ENCODE peak calls at places on chromosome 12, in seven cellular contexts. U is iris pigment epithelial cell; R is A549; F is effector memory CD4-positive, alpha-beta T cell; A is D341Med; O is activated naive CD8-positive, alpha-beta T cell treated with anti-CD3 and anti-CD28 coated beads, Interleukin-2, amount 50 U/mL, for 24 hours; W is GM12892. B is an unnamed sample.

GRCh38 chr12:88725592-88726143 is 145.4 kb upstream of the KITLG start:
- DNase-seq in U (no peak), R (no peak), F (no peak), A (no peak), O (no peak), W (no peak), B (no peak)

GRCh38 chr12:29581641-29582040 is 84.2 kb upstream of the OVCH1 start:
- DNase-seq in U (peak), R (no peak), F (no peak), A (no peak), O (no peak), W (no peak), B (no peak)

GRCh38 chr12:54660320-54660962 is 12.3 kb upstream of the DCD start:
- DNase-seq in U (no peak), R (no peak), F (no peak), A (no peak), O (no peak), W (no peak), B (no peak)

GRCh38 chr12:46915861-46916260 is 90.1 kb upstream of the SLC38A4 start:
- DNase-seq in U (peak), R (peak), F (no peak), A (no peak), O (no peak), W (no peak), B (no peak)

GRCh38 chr12:23949212-23950010 is at the start of gene SOX5:
- DNase-seq in U (peak), R (peak), F (no peak), A (peak), O (no peak), W (no peak), B (no peak)

GRCh38 chr12:4002601-4003000 is 129.4 kb upstream of the PARP11 start:
- DNase-seq in U (no peak), R (no peak), F (no peak), A (no peak), O (no peak), W (no peak), B (no peak)

GRCh38 chr12:109714141-109714912 is 702 bp downstream of the FAM222A start:
- DNase-seq in U (peak), R (peak), F (peak), A (peak), O (peak), W (peak), B (peak)

GRCh38 chr12:85865905-85866304 is 8.2 kb upstream of the NTS start:
- DNase-seq in U (no peak), R (no peak), F (no peak), A (peak), O (no peak), W (no peak), B (no peak)

GRCh38 chr12:49796606-49797451 is 31.4 kb downstream of the NCKAP5L start:
- DNase-seq in U (no peak), R (no peak), F (no peak), A (peak), O (no peak), W (no peak), B (no peak)

GRCh38 chr12:89351489-89352241 is 636 bp downstream of the DUSP6 start:
- DNase-seq in U (no peak), R (peak), F (peak), A (peak), O (peak), W (no peak), B (peak)

GRCh38 chr12:52873832-52874572 is 25.2 kb upstream of the KRT78 start:
- DNase-seq in U (peak), R (peak), F (peak), A (peak), O (peak), W (peak), B (peak)

GRCh38 chr12:107731376-107731775 is 29.6 kb downstream of the PRDM4 start:
- DNase-seq in U (peak), R (no peak), F (no peak), A (no peak), O (no peak), W (no peak), B (no peak)

GRCh38 chr12:129868566-129868965 is 35.3 kb downstream of the TMEM132D start:
- DNase-seq in U (no peak), R (no peak), F (no peak), A (no peak), O (no peak), W (no peak), B (no peak)

GRCh38 chr12:83122623-83122934 is 435.9 kb downstream of the TMTC2 start:
- DNase-seq in U (no peak), R (no peak), F (no peak), A (no peak), O (no peak), W (no peak), B (no peak)

GRCh38 chr12:91717804-91718203 is 427.8 kb downstream of the BTG1 start:
- DNase-seq in U (peak), R (no peak), F (no peak), A (no peak), O (no peak), W (no peak), B (no peak)

GRCh38 chr12:7731499-7731898 is 15.7 kb downstream of the CLEC4C start:
- DNase-seq in U (no peak), R (no peak), F (no peak), A (no peak), O (no peak), W (no peak), B (no peak)

GRCh38 chr12:117030187-117030896 is 68.9 kb downstream of the TESC start:
- DNase-seq in U (no peak), R (no peak), F (no peak), A (no peak), O (no peak), W (no peak), B (no peak)

GRCh38 chr12:102120564-102120873 is 536 bp downstream of the PARPBP start:
- DNase-seq in U (no peak), R (no peak), F (no peak), A (no peak), O (no peak), W (no peak), B (no peak)

GRCh38 chr12:71014180-71014785 is 93.7 kb upstream of the PTPRR start:
- DNase-seq in U (peak), R (peak), F (no peak), A (peak), O (no peak), W (no peak), B (no peak)

GRCh38 chr12:19689226-19689625 is 249.9 kb downstream of the AEBP2 start:
- DNase-seq in U (no peak), R (no peak), F (no peak), A (no peak), O (no peak), W (no peak), B (no peak)

GRCh38 chr12:9662488-9662887 is 7.0 kb upstream of the CLEC2D start:
- DNase-seq in U (no peak), R (no peak), F (no peak), A (no peak), O (no peak), W (no peak), B (no peak)

GRCh38 chr12:130626601-130627000 is 89.5 kb downstream of the RIMBP2 start:
- DNase-seq in U (no peak), R (no peak), F (no peak), A (no peak), O (no peak), W (no peak), B (no peak)

GRCh38 chr12:14691560-14691959 is 4.8 kb downstream of the GUCY2C start:
- DNase-seq in U (no peak), R (no peak), F (no peak), A (no peak), O (no peak), W (no peak), B (no peak)

GRCh38 chr12:53320352-53321195 is 836 bp downstream of the AAAS start:
- DNase-seq in U (no peak), R (no peak), F (no peak), A (no peak), O (no peak), W (no peak), B (no peak)

GRCh38 chr12:2294651-2295475 is 242.1 kb downstream of the CACNA1C start:
- DNase-seq in U (peak), R (no peak), F (no peak), A (no peak), O (peak), W (no peak), B (no peak)

GRCh38 chr12:53825246-53826081 is 73.7 kb upstream of the CISTR start:
- DNase-seq in U (peak), R (peak), F (no peak), A (no peak), O (no peak), W (no peak), B (no peak)

GRCh38 chr12:2615665-2616387 is 178.9 kb upstream of the FKBP4 start:
- DNase-seq in U (peak), R (no peak), F (no peak), A (no peak), O (no peak), W (no peak), B (no peak)

GRCh38 chr12:1544991-1545700 is 49.2 kb downstream of the FBXL14 start:
- DNase-seq in U (no peak), R (peak), F (no peak), A (peak), O (no peak), W (no peak), B (no peak)

GRCh38 chr12:62860501-62861156 is 74.3 kb downstream of the PPM1H start:
- DNase-seq in U (peak), R (no peak), F (no peak), A (no peak), O (no peak), W (no peak), B (no peak)

GRCh38 chr12:10571141-10571540 is 42.3 kb downstream of the MAGOHB start:
- DNase-seq in U (no peak), R (no peak), F (no peak), A (no peak), O (no peak), W (no peak), B (no peak)

B was measured in effector CD4-positive, alpha-beta T cell.